ENCODE peak calls at places on chromosomes 3 and 15, in six cellular contexts. X is H9, C is neuronal stem cell, V is mesendoderm, O is H1, H is IMR-90. S is an unnamed sample.

GRCh38 chr3:57397175-57398026 is 104.9 kb upstream of the ASB14 start:
- DNase-seq in X (peak), H (peak), O (peak), V (peak), C (peak), S (peak)

GRCh38 chr15:97036301-97036700 is 705.8 kb downstream of the NR2F2 start:
- DNase-seq in C (no peak), H (no peak), X (no peak), V (no peak), O (no peak), S (peak)

GRCh38 chr3:56547486-56547885 is 9.5 kb upstream of the CCDC66 start:
- DNase-seq in X (no peak), C (no peak), O (no peak), H (no peak), V (no peak), S (no peak)

GRCh38 chr3:168026764-168027163 is 69.0 kb downstream of the GOLIM4 start:
- DNase-seq in X (no peak), V (no peak), C (no peak), O (no peak), H (no peak), S (peak)

GRCh38 chr3:50806806-50807205 is 132.1 kb downstream of the DOCK3 start:
- DNase-seq in V (peak), H (no peak), X (peak), O (no peak), C (no peak), S (no peak)

GRCh38 chr3:13281657-13282527 is 138.2 kb downstream of the NUP210 start:
- DNase-seq in O (peak), C (no peak), X (peak), V (peak), H (no peak), S (peak)

GRCh38 chr3:127820221-127820870 is 2.0 kb downstream of the MGLL start:
- DNase-seq in H (peak), V (no peak), X (no peak), C (no peak), O (no peak), S (peak)

GRCh38 chr3:59655616-59656015 is 605.8 kb upstream of the CFAP20DC start:
- DNase-seq in H (no peak), O (no peak), X (no peak), C (no peak), V (no peak), S (no peak)

GRCh38 chr3:159169828-159170227 is 368.0 kb downstream of the MFSD1 start:
- DNase-seq in H (peak), C (no peak), O (no peak), X (no peak), V (no peak), S (peak)

GRCh38 chr3:98695816-98696215 is 67.3 kb upstream of the ST3GAL6 start:
- DNase-seq in X (no peak), H (peak), V (no peak), O (no peak), C (no peak), S (no peak)

GRCh38 chr3:197050511-197050910 is 20.9 kb upstream of the MELTF start:
- DNase-seq in X (no peak), H (no peak), C (no peak), O (no peak), V (no peak), S (no peak)

GRCh38 chr3:144055604-144056003 is 84.0 kb downstream of the DIPK2A start:
- DNase-seq in V (no peak), O (no peak), X (no peak), C (no peak), H (peak), S (no peak)

GRCh38 chr3:124588794-124589193 is 141.5 kb upstream of the UMPS start:
- DNase-seq in C (no peak), X (no peak), V (no peak), H (no peak), O (no peak), S (no peak)

GRCh38 chr15:90294601-90295269 is 29.3 kb downstream of the NGRN start:
- DNase-seq in C (no peak), H (no peak), V (no peak), X (peak), O (no peak), S (no peak)

GRCh38 chr15:52097176-52097575 is 15.4 kb downstream of the BCL2L10 start:
- DNase-seq in H (no peak), X (no peak), O (no peak), V (no peak), C (no peak), S (peak)

GRCh38 chr15:67821784-67822451 is 3.4 kb upstream of the SKOR1 start:
- DNase-seq in C (no peak), H (no peak), X (no peak), V (no peak), O (no peak), S (no peak)

GRCh38 chr3:97131476-97131875 is 317.1 kb downstream of the EPHA6 start:
- DNase-seq in O (no peak), H (no peak), C (no peak), X (no peak), V (no peak), S (no peak)

GRCh38 chr15:56869573-56869972 is 48.9 kb upstream of the TCF12 start:
- DNase-seq in H (no peak), V (peak), C (no peak), O (peak), X (no peak), S (no peak)

GRCh38 chr3:71389911-71390573 is 193.5 kb downstream of the FOXP1 start:
- DNase-seq in X (peak), H (peak), C (no peak), V (peak), O (no peak), S (peak)

GRCh38 chr15:26394801-26395200 is 378.1 kb downstream of the GABRB3 start:
- DNase-seq in H (no peak), X (no peak), O (no peak), C (no peak), V (peak), S (no peak)

GRCh38 chr3:144433006-144433405 is 461.4 kb downstream of the DIPK2A start:
- DNase-seq in X (no peak), V (no peak), H (no peak), C (no peak), O (no peak), S (no peak)

GRCh38 chr3:178584722-178585121 is 48.5 kb downstream of the KCNMB2 start:
- DNase-seq in H (no peak), X (no peak), V (no peak), C (no peak), O (no peak), S (no peak)

GRCh38 chr15:23518104-23518503 is 47.4 kb upstream of the MKRN3 start:
- DNase-seq in H (no peak), X (no peak), V (no peak), C (no peak), O (no peak), S (no peak)

GRCh38 chr3:62870321-62870720 is 4.9 kb downstream of the CADPS start:
- DNase-seq in V (no peak), H (peak), O (no peak), X (no peak), C (no peak), S (no peak)

GRCh38 chr3:135412475-135412874 is 553.1 kb upstream of the PPP2R3A start:
- DNase-seq in H (no peak), C (no peak), X (peak), V (peak), O (no peak), S (no peak)

GRCh38 chr3:151766454-151766853 is 32.7 kb downstream of the AADACL2 start:
- DNase-seq in O (no peak), V (no peak), H (peak), C (no peak), X (no peak), S (no peak)

GRCh38 chr15:24772709-24773373 is 97.3 kb downstream of the NPAP1 start:
- DNase-seq in X (peak), V (peak), O (peak), C (peak), H (peak), S (peak)

GRCh38 chr15:83012038-83012490 is 625 bp upstream of the C15orf40 start:
- DNase-seq in V (no peak), O (no peak), H (no peak), X (peak), C (peak), S (no peak)

GRCh38 chr15:33047077-33047476 is 147.4 kb downstream of the FMN1 start:
- DNase-seq in O (no peak), H (no peak), V (no peak), C (no peak), X (no peak), S (no peak)

GRCh38 chr3:95923496-95924210 is 890.7 kb upstream of the EPHA6 start:
- DNase-seq in X (no peak), V (peak), H (peak), O (no peak), C (no peak), S (peak)

GRCh38 chr3:65048151-65048550 is 360.4 kb upstream of the ADAMTS9 start:
- DNase-seq in C (no peak), V (no peak), X (no peak), O (no peak), H (no peak), S (peak)
- H3K27ac ChIP-seq in C (no peak), V (no peak), X (no peak), O (no peak), H (no peak), S (no peak)

GRCh38 chr3:53234841-53235232 is 21.0 kb downstream of the TKT start:
- DNase-seq in O (no peak), X (no peak), C (no peak), H (no peak), V (no peak), S (no peak)

GRCh38 chr3:53238051-53238850 is 17.6 kb downstream of the TKT start:
- DNase-seq in C (no peak), O (no peak), H (peak), V (no peak), X (no peak), S (peak)

GRCh38 chr3:53235545-53235944 is 20.3 kb downstream of the TKT start:
- DNase-seq in X (no peak), V (no peak), O (no peak), H (no peak), C (no peak), S (no peak)

GRCh38 chr3:53234130-53234840 is 21.5 kb downstream of the TKT start:
- DNase-seq in V (no peak), X (no peak), O (no peak), H (no peak), C (no peak), S (no peak)

GRCh38 chr3:53236112-53236841 is 19.5 kb downstream of the TKT start:
- DNase-seq in C (no peak), H (peak), X (peak), O (no peak), V (peak), S (peak)
- H4K8ac ChIP-seq in C (no peak), H (peak), X (no peak), O (peak), V (no peak), S (peak)

DNA sequence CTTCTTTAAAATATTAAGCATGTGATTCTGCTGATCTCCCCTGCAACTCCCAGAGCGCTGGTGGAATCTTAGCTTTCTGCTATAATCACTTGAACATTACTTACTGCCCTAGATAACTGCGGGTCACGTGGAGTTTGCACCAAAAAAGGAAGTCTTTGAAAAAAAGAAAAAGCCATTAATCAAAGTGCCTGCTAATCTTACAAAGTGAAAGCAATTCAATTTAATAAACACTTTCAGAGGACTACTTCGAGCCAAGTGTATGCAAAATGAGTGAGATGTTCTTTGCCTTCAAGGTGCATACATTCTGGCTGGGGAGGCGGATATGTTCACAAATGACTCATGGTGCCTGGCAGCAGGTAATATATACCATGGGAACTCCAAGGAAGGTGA is 109.9 kb upstream of the GAP43 start:
- DNase-seq in V (peak), C (no peak), X (no peak), H (no peak), O (no peak), S (no peak)
- H3K27ac ChIP-seq in V (no peak), C (no peak), X (no peak), H (no peak), O (peak), S (no peak)

DNA sequence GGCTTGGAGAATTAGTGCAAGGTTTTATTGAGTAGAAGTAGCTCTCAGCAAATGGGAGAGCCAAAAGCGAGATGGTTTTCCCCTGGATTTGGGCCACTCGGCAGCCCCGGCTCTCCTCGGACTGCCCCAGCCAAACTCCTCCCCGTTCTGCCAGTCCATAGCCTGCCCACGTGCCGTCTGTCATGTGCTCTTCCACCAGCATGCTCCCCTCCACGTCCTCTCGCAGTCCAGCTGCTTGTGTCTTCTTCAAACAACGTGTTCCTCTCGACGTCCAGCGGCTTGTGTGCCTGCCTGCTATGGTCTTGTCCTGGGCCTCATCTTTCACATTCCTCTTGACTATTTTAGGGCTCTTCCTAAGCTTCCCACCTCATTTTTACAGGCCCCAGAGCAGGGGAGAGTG is 16.7 kb upstream of the SECISBP2L start:
- DNase-seq in O (no peak), V (peak), C (no peak), X (peak), H (no peak), S (no peak)
- H4K8ac ChIP-seq in O (peak), V (no peak), C (no peak), X (no peak), H (no peak), S (no peak)

GRCh38 chr3:58470363-58471024 is 21.4 kb upstream of the KCTD6 start:
- DNase-seq in C (no peak), V (no peak), X (no peak), H (no peak), O (no peak), S (no peak)

GRCh38 chr3:58474348-58474911 is 17.5 kb upstream of the KCTD6 start:
- DNase-seq in C (no peak), V (no peak), X (no peak), O (no peak), H (no peak), S (no peak)

GRCh38 chr3:58473275-58473674 is 18.6 kb upstream of the KCTD6 start:
- DNase-seq in H (no peak), V (peak), C (no peak), X (no peak), O (no peak), S (no peak)

GRCh38 chr3:58469096-58469495 is 22.8 kb upstream of the KCTD6 start:
- DNase-seq in O (no peak), V (no peak), X (no peak), H (no peak), C (no peak), S (peak)

DNA sequence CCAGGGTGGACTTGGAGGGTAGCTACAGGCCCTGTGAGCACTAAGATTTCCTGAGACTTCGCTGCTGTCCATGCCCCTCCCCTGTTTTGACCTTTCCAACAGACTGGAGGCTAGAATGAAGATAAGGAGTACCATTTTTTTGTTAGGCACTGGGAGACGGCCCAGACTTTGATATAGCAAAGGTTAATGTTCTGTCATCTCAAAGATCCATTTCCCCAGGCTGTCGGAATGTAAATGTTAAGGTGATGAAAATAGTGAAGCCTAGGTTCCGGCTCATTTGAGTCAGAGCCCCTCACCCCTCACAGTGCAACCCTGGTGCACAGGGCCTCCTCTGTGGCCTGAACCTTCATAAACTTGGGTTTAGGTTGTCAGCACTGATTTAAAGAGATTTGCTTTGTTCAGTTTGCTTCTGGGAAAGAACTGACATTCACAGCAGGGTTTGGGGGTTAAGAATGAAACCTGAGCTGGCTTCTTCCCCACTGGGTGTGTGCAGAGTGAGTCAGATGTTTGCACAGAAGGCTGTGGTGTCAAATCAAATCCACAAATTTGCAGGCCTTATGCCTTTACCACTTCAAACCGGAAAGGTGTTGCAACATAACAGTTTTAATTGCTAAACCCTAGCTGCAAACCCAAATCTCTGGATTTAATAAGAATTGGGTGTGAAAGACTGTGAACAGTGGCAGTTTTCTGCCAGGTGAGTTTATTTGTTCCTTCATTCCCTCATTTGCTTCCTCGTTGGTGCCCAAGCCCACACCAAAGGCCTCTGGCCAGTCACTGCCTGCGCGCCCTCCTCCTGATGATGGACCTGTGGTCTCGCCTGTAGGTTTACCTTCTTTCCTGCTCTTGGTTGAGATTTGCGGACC is 20.6 kb upstream of the KCTD6 start:
- DNase-seq in V (peak), O (no peak), X (no peak), C (no peak), H (peak), S (peak)
- H3K27ac ChIP-seq in V (peak), O (no peak), X (no peak), C (peak), H (peak), S (peak)